ENCODE peak calls at places on chromosome 20, in four cellular contexts. Q, Y, B and D are unnamed samples.
A peak's percentile ranks its signal among the peaks of the same experiment; 100 is the strongest.

GRCh38 chr20:56995635-56996075 is 270.8 kb downstream of the BMP7 start:
- DNase-seq in Q (peak; percentile 49), Y (peak; percentile 86), B (no peak), D (peak; percentile 41)

GRCh38 chr20:1422756-1423155 is 29.9 kb upstream of the FKBP1A start:
- DNase-seq in Q (no peak), Y (peak; percentile 95), B (no peak), D (no peak)

GRCh38 chr20:36465109-36466080 is 75.9 kb upstream of the MYL9 start:
- DNase-seq in Q (no peak), Y (peak; percentile 84), B (peak; percentile 87), D (no peak)

GRCh38 chr20:46558511-46558959 is 8.1 kb upstream of the OCSTAMP start:
- DNase-seq in Q (no peak), Y (peak; percentile 42), B (peak; percentile 77), D (no peak)

GRCh38 chr20:2387180-2387577 is 6.5 kb downstream of the TGM6 start:
- DNase-seq in Q (peak; percentile 47), Y (peak; percentile 53), B (peak; percentile 37), D (peak; percentile 35)

GRCh38 chr20:8535403-8536003 is 403.4 kb downstream of the PLCB1 start:
- DNase-seq in Q (no peak), Y (no peak), B (peak; percentile 28), D (no peak)

GRCh38 chr20:57557926-57558613 is 2.8 kb upstream of the PCK1 start:
- DNase-seq in Q (no peak), Y (no peak), B (no peak), D (no peak)

GRCh38 chr20:57134804-57135203 is 131.6 kb downstream of the BMP7 start:
- DNase-seq in Q (no peak), Y (no peak), B (no peak), D (no peak)

GRCh38 chr20:15185913-15186312 is 848.5 kb upstream of the FLRT3 start:
- DNase-seq in Q (no peak), Y (no peak), B (no peak), D (no peak)

GRCh38 chr20:44800398-44801046 is 9.8 kb downstream of the RIMS4 start:
- DNase-seq in Q (no peak), Y (no peak), B (no peak), D (no peak)

GRCh38 chr20:46519678-46520077 is 6.3 kb upstream of the ZNF334 start:
- DNase-seq in Q (no peak), Y (no peak), B (no peak), D (no peak)

GRCh38 chr20:22217712-22218352 is 366.5 kb downstream of the FOXA2 start:
- DNase-seq in Q (no peak), Y (no peak), B (no peak), D (no peak)

GRCh38 chr20:58715709-58716475 is 23.3 kb downstream of the NPEPL1 start:
- DNase-seq in Q (no peak), Y (no peak), B (no peak), D (no peak)

GRCh38 chr20:35742741-35743523 is 872 bp upstream of the RBM39 start:
- DNase-seq in Q (no peak), Y (no peak), B (peak; percentile 51), D (no peak)

GRCh38 chr20:41124451-41125094 is 12.8 kb upstream of the PLCG1 start:
- DNase-seq in Q (no peak), Y (no peak), B (no peak), D (no peak)

GRCh38 chr20:15917333-15917732 is 655.9 kb downstream of the KIF16B start:
- DNase-seq in Q (no peak), Y (peak; percentile 88), B (no peak), D (no peak)

GRCh38 chr20:57470212-57470522 is 54.8 kb downstream of the CTCFL start:
- DNase-seq in Q (no peak), Y (peak; percentile 12), B (no peak), D (no peak)

GRCh38 chr20:20837574-20838021 is 125.2 kb upstream of the RALGAPA2 start:
- DNase-seq in Q (no peak), Y (peak; percentile 76), B (peak; percentile 25), D (peak; percentile 49)

GRCh38 chr20:8021541-8022269 is 2.1 kb upstream of the TMX4 start:
- DNase-seq in Q (no peak), Y (no peak), B (peak; percentile 3), D (no peak)

GRCh38 chr20:45432294-45432693 is 16.4 kb downstream of the PIGT start:
- DNase-seq in Q (no peak), Y (no peak), B (no peak), D (no peak)

GRCh38 chr20:18416478-18416877 is 50.4 kb downstream of the DZANK1 start:
- DNase-seq in Q (no peak), Y (no peak), B (no peak), D (no peak)

GRCh38 chr20:18412202-18412901 is 54.5 kb downstream of the DZANK1 start:
- DNase-seq in Q (no peak), Y (no peak), B (no peak), D (no peak)

GRCh38 chr20:18414140-18414539 is 52.7 kb downstream of the DZANK1 start:
- DNase-seq in Q (no peak), Y (no peak), B (no peak), D (no peak)
- H2BK12ac ChIP-seq in Q (no peak overlapping the region), Y (no peak overlapping the region), B (no peak overlapping the region), D (no peak overlapping the region)

GRCh38 chr20:50460608-50461268 is 49.4 kb upstream of the PTPN1 start:
- DNase-seq in Q (no peak), Y (peak; percentile 95), B (peak; percentile 86), D (peak; percentile 80)

GRCh38 chr20:50462093-50462685 is 48.0 kb upstream of the PTPN1 start:
- DNase-seq in Q (no peak), Y (peak; percentile 97), B (no peak), D (no peak)

GRCh38 chr20:50459124-50459918 is 50.9 kb upstream of the PTPN1 start:
- DNase-seq in Q (no peak), Y (no peak), B (no peak), D (no peak)

GRCh38 chr20:50456452-50457324 is 53.5 kb upstream of the PTPN1 start:
- DNase-seq in Q (no peak), Y (no peak), B (no peak), D (no peak)

GRCh38 chr20:50460115-50460607 is 50.0 kb upstream of the PTPN1 start:
- DNase-seq in Q (no peak), Y (no peak), B (no peak), D (no peak)
- H3K9ac ChIP-seq in Q (no peak overlapping the region), Y (no peak overlapping the region), B (peak overlapping the region; percentile 60), D (no peak overlapping the region)

DNA sequence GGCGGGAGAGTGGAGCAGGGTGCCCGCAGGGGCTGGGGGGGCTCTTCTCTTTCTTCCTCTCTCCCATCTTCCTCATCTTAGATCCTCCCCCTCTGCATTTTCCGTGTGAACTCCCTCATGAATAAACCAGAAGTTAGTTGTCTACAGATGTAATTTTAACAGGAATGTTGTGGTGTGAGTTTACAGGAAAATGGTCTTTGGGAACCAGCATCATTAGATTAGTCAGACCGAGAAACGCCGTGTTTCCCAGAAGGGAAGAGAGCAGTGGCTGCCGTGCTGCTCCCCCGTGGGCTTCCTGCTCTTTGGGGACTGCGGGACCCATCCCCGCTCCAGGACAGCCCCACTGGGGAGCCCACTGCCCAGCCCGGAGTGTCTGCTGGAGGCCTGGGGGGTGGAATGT is 3.4 kb downstream of the MYT1 start:
- DNase-seq in Q (no peak), Y (peak; percentile 22), B (no peak), D (no peak)
- H3K4me3 ChIP-seq in Q (no peak overlapping the region), Y (no peak overlapping the region), B (no peak overlapping the region), D (no peak overlapping the region)

GRCh38 chr20:32539063-32539816 is 45.9 kb downstream of the NOL4L start:
- DNase-seq in Q (no peak), Y (no peak), B (no peak), D (no peak)
- H2BK12ac ChIP-seq in Q (peak overlapping the region; percentile 20), Y (peak overlapping the region; percentile 85), B (no peak overlapping the region), D (no peak overlapping the region)